ENCODE peak calls at places on chromosome 21, in eight cellular contexts. One of them, this sample, is unnamed.

GRCh38 chr21:33518899-33519298 is 23.0 kb downstream of the GART start:
- DNase-seq in GM13976: no peak
- DNase-seq in nephron progenitor cell: no peak
- DNase-seq in left lung: no peak
- DNase-seq in GM20000: no peak
- DNase-seq in AG09309: no peak
- DNase-seq in CD8-positive, alpha-beta T cell: no peak
- DNase-seq in transverse colon: no peak
- DNase-seq in this sample: no peak

GRCh38 chr21:32828908-32829307 is 57.4 kb upstream of the PAXBP1 start:
- DNase-seq in GM13976: no peak
- DNase-seq in nephron progenitor cell: no peak
- DNase-seq in left lung: no peak
- DNase-seq in GM20000: no peak
- DNase-seq in AG09309: no peak
- DNase-seq in CD8-positive, alpha-beta T cell: no peak
- DNase-seq in transverse colon: no peak
- DNase-seq in this sample: no peak

GRCh38 chr21:29434081-29434480 is 135.4 kb downstream of the BACH1 start:
- DNase-seq in GM13976: no peak
- DNase-seq in nephron progenitor cell: no peak
- DNase-seq in left lung: no peak
- DNase-seq in GM20000: no peak
- DNase-seq in AG09309: no peak
- DNase-seq in CD8-positive, alpha-beta T cell: no peak
- DNase-seq in transverse colon: no peak
- DNase-seq in this sample: no peak

GRCh38 chr21:32538147-32538792 is 47.1 kb downstream of the TCP10L start:
- DNase-seq in GM13976: no peak
- DNase-seq in nephron progenitor cell: no peak
- DNase-seq in left lung: no peak
- DNase-seq in GM20000: no peak
- DNase-seq in AG09309: no peak
- DNase-seq in CD8-positive, alpha-beta T cell: no peak
- DNase-seq in transverse colon: no peak
- DNase-seq in this sample: no peak

GRCh38 chr21:34166468-34166867 is 93.1 kb downstream of the MRPS6 start:
- DNase-seq in GM13976: no peak
- DNase-seq in nephron progenitor cell: peak; percentile 15
- DNase-seq in left lung: no peak
- DNase-seq in GM20000: no peak
- DNase-seq in AG09309: no peak
- DNase-seq in CD8-positive, alpha-beta T cell: no peak
- DNase-seq in transverse colon: no peak
- DNase-seq in this sample: no peak

GRCh38 chr21:30199989-30200388 is 15.9 kb downstream of the CLDN8 start:
- DNase-seq in GM13976: no peak
- DNase-seq in nephron progenitor cell: no peak
- DNase-seq in left lung: no peak
- DNase-seq in GM20000: no peak
- DNase-seq in AG09309: no peak
- DNase-seq in CD8-positive, alpha-beta T cell: no peak
- DNase-seq in transverse colon: no peak
- DNase-seq in this sample: no peak

GRCh38 chr21:41666641-41667051 is 100.2 kb downstream of the RIPK4 start:
- DNase-seq in GM13976: no peak
- DNase-seq in nephron progenitor cell: no peak
- DNase-seq in left lung: no peak
- DNase-seq in GM20000: no peak
- DNase-seq in AG09309: no peak
- DNase-seq in CD8-positive, alpha-beta T cell: no peak
- DNase-seq in transverse colon: no peak
- DNase-seq in this sample: no peak

GRCh38 chr21:24428539-24429186 is 1178.6 kb downstream of the MRPL39 start:
- DNase-seq in GM13976: peak; percentile 2
- DNase-seq in nephron progenitor cell: no peak
- DNase-seq in left lung: no peak
- DNase-seq in GM20000: no peak
- DNase-seq in AG09309: no peak
- DNase-seq in CD8-positive, alpha-beta T cell: no peak
- DNase-seq in transverse colon: no peak
- DNase-seq in this sample: no peak

GRCh38 chr21:19899645-19900044 is 1098.6 kb upstream of the NCAM2 start:
- DNase-seq in GM13976: no peak
- DNase-seq in nephron progenitor cell: no peak
- DNase-seq in left lung: no peak
- DNase-seq in GM20000: no peak
- DNase-seq in AG09309: no peak
- DNase-seq in CD8-positive, alpha-beta T cell: no peak
- DNase-seq in transverse colon: no peak
- DNase-seq in this sample: no peak

GRCh38 chr21:29164330-29164942 is 34.0 kb downstream of the MAP3K7CL start:
- DNase-seq in GM13976: peak; percentile 39
- DNase-seq in nephron progenitor cell: no peak
- DNase-seq in left lung: no peak
- DNase-seq in GM20000: peak; percentile 36
- DNase-seq in AG09309: peak; percentile 60
- DNase-seq in CD8-positive, alpha-beta T cell: no peak
- DNase-seq in transverse colon: no peak
- DNase-seq in this sample: no peak

GRCh38 chr21:23131177-23131576 is 2133.0 kb downstream of the NCAM2 start:
- DNase-seq in GM13976: no peak
- DNase-seq in nephron progenitor cell: no peak
- DNase-seq in left lung: no peak
- DNase-seq in GM20000: no peak
- DNase-seq in AG09309: no peak
- DNase-seq in CD8-positive, alpha-beta T cell: no peak
- DNase-seq in transverse colon: no peak
- DNase-seq in this sample: no peak

GRCh38 chr21:27795418-27795817 is 828.5 kb upstream of the ADAMTS5 start:
- DNase-seq in GM13976: no peak
- DNase-seq in nephron progenitor cell: no peak
- DNase-seq in left lung: no peak
- DNase-seq in GM20000: no peak
- DNase-seq in AG09309: no peak
- DNase-seq in CD8-positive, alpha-beta T cell: no peak
- DNase-seq in transverse colon: no peak
- DNase-seq in this sample: no peak

GRCh38 chr21:18620421-18620820 is 216.8 kb upstream of the TMPRSS15 start:
- DNase-seq in GM13976: no peak
- DNase-seq in nephron progenitor cell: no peak
- DNase-seq in left lung: no peak
- DNase-seq in GM20000: no peak
- DNase-seq in AG09309: no peak
- DNase-seq in CD8-positive, alpha-beta T cell: no peak
- DNase-seq in transverse colon: no peak
- DNase-seq in this sample: no peak

GRCh38 chr21:32604484-32604883 is 7.7 kb downstream of the CFAP298 start:
- DNase-seq in GM13976: no peak
- DNase-seq in nephron progenitor cell: no peak
- DNase-seq in left lung: no peak
- DNase-seq in GM20000: no peak
- DNase-seq in AG09309: no peak
- DNase-seq in CD8-positive, alpha-beta T cell: no peak
- DNase-seq in transverse colon: no peak
- DNase-seq in this sample: no peak

GRCh38 chr21:21751286-21751685 is 753.1 kb downstream of the NCAM2 start:
- DNase-seq in GM13976: no peak
- DNase-seq in nephron progenitor cell: no peak
- DNase-seq in left lung: no peak
- DNase-seq in GM20000: no peak
- DNase-seq in AG09309: no peak
- DNase-seq in CD8-positive, alpha-beta T cell: no peak
- DNase-seq in transverse colon: peak; percentile 20
- DNase-seq in this sample: no peak

GRCh38 chr21:42187976-42188653 is 30.8 kb upstream of the ABCG1 start:
- DNase-seq in GM13976: peak; percentile 87
- DNase-seq in nephron progenitor cell: no peak
- DNase-seq in left lung: peak; percentile 69
- DNase-seq in GM20000: peak; percentile 87
- DNase-seq in AG09309: no peak
- DNase-seq in CD8-positive, alpha-beta T cell: peak; percentile 58
- DNase-seq in transverse colon: peak; percentile 61
- DNase-seq in this sample: no peak

GRCh38 chr21:26115346-26115745 is 55.2 kb downstream of the APP start:
- DNase-seq in GM13976: no peak
- DNase-seq in nephron progenitor cell: no peak
- DNase-seq in left lung: no peak
- DNase-seq in GM20000: no peak
- DNase-seq in AG09309: no peak
- DNase-seq in CD8-positive, alpha-beta T cell: no peak
- DNase-seq in transverse colon: no peak
- DNase-seq in this sample: no peak

GRCh38 chr21:32520885-32521735 is 64.2 kb downstream of the TCP10L start:
- DNase-seq in GM13976: no peak
- DNase-seq in nephron progenitor cell: no peak
- DNase-seq in left lung: peak; percentile 69
- DNase-seq in GM20000: no peak
- DNase-seq in AG09309: peak; percentile 97
- DNase-seq in CD8-positive, alpha-beta T cell: no peak
- DNase-seq in transverse colon: peak; percentile 63
- DNase-seq in this sample: no peak

GRCh38 chr21:33373451-33373850 is 29.8 kb upstream of the IFNGR2 start:
- DNase-seq in GM13976: no peak
- DNase-seq in nephron progenitor cell: no peak
- DNase-seq in left lung: no peak
- DNase-seq in GM20000: no peak
- DNase-seq in AG09309: no peak
- DNase-seq in CD8-positive, alpha-beta T cell: no peak
- DNase-seq in transverse colon: peak; percentile 2
- DNase-seq in this sample: no peak

GRCh38 chr21:34570315-34570714 is 44.6 kb downstream of the RCAN1 start:
- DNase-seq in GM13976: no peak
- DNase-seq in nephron progenitor cell: no peak
- DNase-seq in left lung: no peak
- DNase-seq in GM20000: no peak
- DNase-seq in AG09309: no peak
- DNase-seq in CD8-positive, alpha-beta T cell: no peak
- DNase-seq in transverse colon: no peak
- DNase-seq in this sample: no peak

GRCh38 chr21:31397939-31398338 is 53.9 kb upstream of the TIAM1 start:
- DNase-seq in GM13976: no peak
- DNase-seq in nephron progenitor cell: no peak
- DNase-seq in left lung: no peak
- DNase-seq in GM20000: no peak
- DNase-seq in AG09309: no peak
- DNase-seq in CD8-positive, alpha-beta T cell: no peak
- DNase-seq in transverse colon: no peak
- DNase-seq in this sample: peak; percentile 36

GRCh38 chr21:43721225-43721605 is 2.3 kb downstream of the PDXK start:
- DNase-seq in GM13976: no peak
- DNase-seq in nephron progenitor cell: no peak
- DNase-seq in left lung: no peak
- DNase-seq in GM20000: no peak
- DNase-seq in AG09309: no peak
- DNase-seq in CD8-positive, alpha-beta T cell: no peak
- DNase-seq in transverse colon: no peak
- DNase-seq in this sample: no peak

GRCh38 chr21:43719748-43720538 is 1.0 kb downstream of the PDXK start:
- DNase-seq in GM13976: no peak
- DNase-seq in nephron progenitor cell: no peak
- DNase-seq in left lung: peak; percentile 56
- DNase-seq in GM20000: no peak
- DNase-seq in AG09309: no peak
- DNase-seq in CD8-positive, alpha-beta T cell: no peak
- DNase-seq in transverse colon: no peak
- DNase-seq in this sample: no peak

GRCh38 chr21:43723648-43724047 is 4.7 kb downstream of the PDXK start:
- DNase-seq in GM13976: no peak
- DNase-seq in nephron progenitor cell: no peak
- DNase-seq in left lung: no peak
- DNase-seq in GM20000: no peak
- DNase-seq in AG09309: no peak
- DNase-seq in CD8-positive, alpha-beta T cell: no peak
- DNase-seq in transverse colon: no peak
- DNase-seq in this sample: no peak

GRCh38 chr21:43720539-43721224 is 1.8 kb downstream of the PDXK start:
- DNase-seq in GM13976: no peak
- DNase-seq in nephron progenitor cell: no peak
- DNase-seq in left lung: no peak
- DNase-seq in GM20000: no peak
- DNase-seq in AG09309: no peak
- DNase-seq in CD8-positive, alpha-beta T cell: no peak
- DNase-seq in transverse colon: no peak
- DNase-seq in this sample: no peak

GRCh38 chr21:43721939-43722338 is 3.0 kb downstream of the PDXK start:
- DNase-seq in GM13976: no peak
- DNase-seq in nephron progenitor cell: no peak
- DNase-seq in left lung: peak; percentile 61
- DNase-seq in GM20000: no peak
- DNase-seq in AG09309: no peak
- DNase-seq in CD8-positive, alpha-beta T cell: no peak
- DNase-seq in transverse colon: no peak
- DNase-seq in this sample: no peak
- TF ChIP-seq CTCF in GM13976: no peak
- TF ChIP-seq CTCF in nephron progenitor cell: no peak
- TF ChIP-seq CTCF in left lung: no peak
- TF ChIP-seq CTCF in GM20000: no peak
- TF ChIP-seq CTCF in AG09309: no peak
- TF ChIP-seq CTCF in CD8-positive, alpha-beta T cell: no peak
- TF ChIP-seq CTCF in transverse colon: no peak
- TF ChIP-seq CTCF in this sample: no peak

GRCh38 chr21:38467911-38468310 is 30.4 kb downstream of the ERG start:
- DNase-seq in GM13976: no peak
- DNase-seq in nephron progenitor cell: no peak
- DNase-seq in left lung: no peak
- DNase-seq in GM20000: no peak
- DNase-seq in AG09309: no peak
- DNase-seq in CD8-positive, alpha-beta T cell: no peak
- DNase-seq in transverse colon: no peak
- DNase-seq in this sample: no peak
- TF ChIP-seq CTCF in GM13976: no peak
- TF ChIP-seq CTCF in nephron progenitor cell: no peak
- TF ChIP-seq CTCF in left lung: no peak
- TF ChIP-seq CTCF in GM20000: no peak
- TF ChIP-seq CTCF in AG09309: no peak
- TF ChIP-seq CTCF in CD8-positive, alpha-beta T cell: no peak
- TF ChIP-seq CTCF in transverse colon: no peak
- TF ChIP-seq CTCF in this sample: no peak

DNA sequence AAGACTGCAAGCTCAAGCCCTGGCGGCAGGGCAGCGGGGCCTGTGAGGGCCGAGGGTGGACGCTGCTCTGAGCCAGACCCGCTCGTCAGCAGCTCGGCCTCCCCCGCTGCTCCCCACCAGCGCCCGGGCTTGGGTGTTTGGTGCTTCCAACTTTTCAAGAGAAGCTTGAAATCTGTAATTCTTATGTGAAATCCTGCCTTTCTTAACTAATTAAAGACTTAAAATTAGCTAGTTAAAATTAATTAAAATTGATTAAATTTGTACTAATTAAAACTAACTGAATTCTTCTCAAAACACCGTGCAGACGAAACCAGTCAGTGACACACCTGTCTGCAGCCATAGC is 14.0 kb upstream of the SLC19A1 start:
- DNase-seq in GM13976: no peak
- DNase-seq in nephron progenitor cell: no peak
- DNase-seq in left lung: no peak
- DNase-seq in GM20000: no peak
- DNase-seq in AG09309: no peak
- DNase-seq in CD8-positive, alpha-beta T cell: no peak
- DNase-seq in transverse colon: no peak
- DNase-seq in this sample: no peak
- TF ChIP-seq CTCF in GM13976: no peak
- TF ChIP-seq CTCF in nephron progenitor cell: no peak
- TF ChIP-seq CTCF in left lung: no peak
- TF ChIP-seq CTCF in GM20000: no peak
- TF ChIP-seq CTCF in AG09309: no peak
- TF ChIP-seq CTCF in CD8-positive, alpha-beta T cell: no peak
- TF ChIP-seq CTCF in transverse colon: no peak
- TF ChIP-seq CTCF in this sample: no peak

GRCh38 chr21:43361127-43361492 is 65.8 kb downstream of the SIK1 start:
- DNase-seq in GM13976: no peak
- DNase-seq in nephron progenitor cell: peak; percentile 38
- DNase-seq in left lung: no peak
- DNase-seq in GM20000: no peak
- DNase-seq in AG09309: no peak
- DNase-seq in CD8-positive, alpha-beta T cell: no peak
- DNase-seq in transverse colon: peak; percentile 52
- DNase-seq in this sample: no peak
- TF ChIP-seq CTCF in GM13976: no peak
- TF ChIP-seq CTCF in nephron progenitor cell: no peak
- TF ChIP-seq CTCF in left lung: no peak
- TF ChIP-seq CTCF in GM20000: no peak
- TF ChIP-seq CTCF in AG09309: no peak
- TF ChIP-seq CTCF in CD8-positive, alpha-beta T cell: no peak
- TF ChIP-seq CTCF in transverse colon: no peak
- TF ChIP-seq CTCF in this sample: no peak